ENCODE peak calls at places on chromosomes 4 and X, in ten cellular contexts. B is stimulated activated CD8-positive, alpha-beta memory T cell treated with anti-CD3 and anti-CD28 coated beads, Interleukin-7, amount 100 ng/mL, for 24 hours; Y is activated effector memory CD4-positive, alpha-beta T cell treated with anti-CD3 and anti-CD28 coated beads, Interleukin-2, amount 50 U/mL, for 16 hours; Z is M059J; G is lung; M is tibial artery; N is CD8-positive, alpha-beta T cell; S is HCEC 1CT; H is cardiac muscle cell; T is Calu3. W is an unnamed sample.

GRCh38 chr4:3483471-3483921 is 20.4 kb downstream of the DOK7 start:
- DNase-seq in B (no peak), N (no peak), Y (no peak), H (peak), G (no peak), S (no peak), T (no peak), Z (peak), M (peak), W (no peak)

GRCh38 chr4:72846280-72847111 is 223.0 kb downstream of the COX18 start:
- DNase-seq in Z (peak), N (no peak), H (peak), M (no peak), G (no peak), T (peak), B (no peak), S (no peak), Y (no peak), W (no peak)

GRCh38 chr4:110680217-110680616 is 57.3 kb upstream of the PITX2 start:
- DNase-seq in G (no peak), S (no peak), H (no peak), N (no peak), T (no peak), Z (no peak), B (no peak), Y (no peak), M (no peak), W (no peak)

GRCh38 chr4:86977621-86978184 is 42.9 kb downstream of the AFF1 start:
- DNase-seq in S (no peak), N (no peak), Y (no peak), Z (peak), T (peak), G (no peak), H (no peak), B (no peak), M (no peak), W (peak)

GRCh38 chr4:112857461-112857860 is 192.0 kb upstream of the ANK2 start:
- DNase-seq in S (peak), B (no peak), H (no peak), Z (peak), M (no peak), N (no peak), Y (no peak), G (no peak), T (no peak), W (no peak)

GRCh38 chrX:47927212-47927611 is 76.6 kb downstream of the ZNF182 start:
- DNase-seq in M (no peak), N (no peak), S (no peak), Y (no peak), B (no peak), G (no peak), Z (no peak), T (no peak), H (no peak), W (no peak)

GRCh38 chrX:98548550-98548949 is 1664.8 kb downstream of the RPA4 start:
- DNase-seq in B (no peak), Z (no peak), S (no peak), M (no peak), T (no peak), Y (no peak), H (no peak), N (no peak), G (no peak), W (no peak)

GRCh38 chr4:129344058-129344457 is 248.1 kb downstream of the C4orf33 start:
- DNase-seq in M (no peak), H (peak), Y (no peak), T (peak), S (no peak), B (no peak), G (no peak), Z (peak), N (no peak), W (peak)

GRCh38 chr4:10887600-10887999 is 203.0 kb upstream of the CLNK start:
- DNase-seq in H (no peak), S (no peak), M (no peak), B (no peak), G (no peak), T (no peak), Y (no peak), Z (no peak), N (no peak), W (no peak)

GRCh38 chrX:35622021-35622420 is 176.1 kb upstream of the MAGEB16 start:
- DNase-seq in T (no peak), G (no peak), Z (peak), M (no peak), Y (no peak), B (no peak), S (no peak), H (no peak), N (no peak), W (no peak)

GRCh38 chrX:3052864-3053263 is 11.6 kb downstream of the ARSF start:
- DNase-seq in H (no peak), S (no peak), B (no peak), M (no peak), G (no peak), Z (no peak), N (no peak), T (no peak), Y (no peak), W (no peak)

GRCh38 chrX:94961730-94962129 is 1287.7 kb downstream of the FAM133A start:
- DNase-seq in M (no peak), H (no peak), G (no peak), Y (no peak), S (no peak), Z (peak), N (no peak), T (no peak), B (no peak), W (no peak)

GRCh38 chr4:145937990-145938611 is 522 bp downstream of the ZNF827 start:
- DNase-seq in H (peak), B (no peak), N (peak), S (no peak), T (no peak), Z (peak), Y (peak), M (peak), G (no peak), W (no peak)

GRCh38 chrX:102727761-102728160 is 7.2 kb downstream of the GPRASP3 start:
- DNase-seq in T (no peak), N (no peak), G (no peak), Z (no peak), H (no peak), B (no peak), Y (no peak), S (no peak), M (no peak), W (no peak)

GRCh38 chr4:3437998-3438846 is 3.5 kb upstream of the HGFAC start:
- DNase-seq in Z (no peak), Y (no peak), G (no peak), T (no peak), B (no peak), S (no peak), M (peak), H (no peak), N (no peak), W (no peak)

GRCh38 chrX:18390941-18391538 is 34.4 kb upstream of the CDKL5 start:
- DNase-seq in B (peak), N (peak), Z (peak), M (peak), H (peak), T (peak), Y (peak), G (peak), S (peak), W (peak)

GRCh38 chr4:8015512-8015911 is 75.9 kb upstream of the AFAP1 start:
- DNase-seq in S (no peak), G (no peak), B (no peak), H (no peak), Z (peak), Y (no peak), N (no peak), M (no peak), T (no peak), W (no peak)

GRCh38 chr4:128570380-128570779 is 239.1 kb upstream of the JADE1 start:
- DNase-seq in H (no peak), T (no peak), Z (peak), Y (no peak), N (no peak), M (peak), G (peak), B (no peak), S (peak), W (no peak)

GRCh38 chr4:57676394-57676793 is 566.2 kb upstream of the IGFBP7 start:
- DNase-seq in G (no peak), Z (no peak), M (no peak), T (no peak), Y (no peak), H (no peak), B (no peak), N (no peak), S (no peak), W (no peak)

GRCh38 chrX:133749951-133750350 is 235.4 kb downstream of the GPC3 start:
- DNase-seq in Z (no peak), M (no peak), S (no peak), H (no peak), G (no peak), N (no peak), B (no peak), T (no peak), Y (no peak), W (no peak)

GRCh38 chr4:118964891-118965411 is 76.3 kb downstream of the SYNPO2 start:
- DNase-seq in N (no peak), M (no peak), S (peak), B (no peak), H (no peak), G (no peak), Y (no peak), T (no peak), Z (peak), W (no peak)

GRCh38 chr4:129900430-129900953 is 804.5 kb downstream of the C4orf33 start:
- DNase-seq in M (no peak), Z (no peak), B (no peak), S (no peak), N (no peak), Y (no peak), T (no peak), H (no peak), G (no peak), W (no peak)

GRCh38 chr4:8904041-8904501 is 32.4 kb upstream of the HMX1 start:
- DNase-seq in N (no peak), H (no peak), S (no peak), Z (no peak), Y (peak), B (no peak), T (no peak), M (peak), G (no peak), W (no peak)

GRCh38 chr4:169189372-169189771 is 81.4 kb downstream of the SH3RF1 start:
- DNase-seq in G (no peak), T (no peak), S (no peak), N (no peak), Y (no peak), H (no peak), M (no peak), Z (no peak), B (no peak), W (peak)

GRCh38 chr4:1214101-1215095 is 34.5 kb downstream of the CTBP1 start:
- DNase-seq in T (no peak), M (no peak), N (no peak), H (no peak), Z (no peak), G (no peak), S (no peak), B (no peak), Y (no peak), W (no peak)

W was measured in GM18507.